ENCODE peak calls at places on chromosomes 2 and 18, in four cellular contexts. One of them, this sample, is unnamed.
A peak's percentile ranks its signal among the peaks of the same experiment; 100 is the strongest.

GRCh38 chr2:108607706-108608301 is 73.5 kb downstream of the LIMS1 start:
- DNase-seq in HepG2: peak; percentile 42
- DNase-seq in breast epithelium: no peak
- DNase-seq in endothelial cell of umbilical vein: peak; percentile 79
- DNase-seq in this sample: peak; percentile 58

GRCh38 chr18:10727477-10727876 is 201.7 kb downstream of the NAPG start:
- DNase-seq in breast epithelium: no peak
- DNase-seq in endothelial cell of umbilical vein: no peak
- DNase-seq in HepG2: no peak
- DNase-seq in this sample: no peak

GRCh38 chr18:76875390-76876330 is 53.3 kb downstream of the ZNF236 start:
- DNase-seq in endothelial cell of umbilical vein: peak; percentile 52
- DNase-seq in HepG2: peak; percentile 48
- DNase-seq in breast epithelium: no peak
- DNase-seq in this sample: peak; percentile 37

GRCh38 chr2:150567771-150568278 is 80.4 kb upstream of the RND3 start:
- DNase-seq in HepG2: no peak
- DNase-seq in endothelial cell of umbilical vein: peak; percentile 6
- DNase-seq in breast epithelium: no peak
- DNase-seq in this sample: no peak

GRCh38 chr2:151991010-151991409 is 107.8 kb downstream of the CACNB4 start:
- DNase-seq in HepG2: no peak
- DNase-seq in breast epithelium: no peak
- DNase-seq in endothelial cell of umbilical vein: no peak
- DNase-seq in this sample: no peak

GRCh38 chr18:500556-501405 is at the start of gene COLEC12:
- DNase-seq in HepG2: no peak
- DNase-seq in breast epithelium: no peak
- DNase-seq in endothelial cell of umbilical vein: no peak
- DNase-seq in this sample: peak; percentile 65

GRCh38 chr2:136253288-136254004 is 135.5 kb upstream of the CXCR4 start:
- DNase-seq in endothelial cell of umbilical vein: no peak
- DNase-seq in HepG2: no peak
- DNase-seq in breast epithelium: no peak
- DNase-seq in this sample: no peak

GRCh38 chr2:217703102-217703501 is 299.7 kb downstream of the TNS1 start:
- DNase-seq in HepG2: no peak
- DNase-seq in breast epithelium: no peak
- DNase-seq in endothelial cell of umbilical vein: no peak
- DNase-seq in this sample: no peak

GRCh38 chr18:6627621-6628020 is 101.9 kb upstream of the ARHGAP28 start:
- DNase-seq in HepG2: no peak
- DNase-seq in breast epithelium: no peak
- DNase-seq in endothelial cell of umbilical vein: no peak
- DNase-seq in this sample: no peak

GRCh38 chr2:197034969-197035368 is 108.5 kb upstream of the PGAP1 start:
- DNase-seq in breast epithelium: no peak
- DNase-seq in endothelial cell of umbilical vein: no peak
- DNase-seq in HepG2: no peak
- DNase-seq in this sample: no peak

GRCh38 chr2:140988597-140988996 is 1142.2 kb downstream of the LRP1B start:
- DNase-seq in HepG2: no peak
- DNase-seq in breast epithelium: no peak
- DNase-seq in endothelial cell of umbilical vein: peak; percentile 73
- DNase-seq in this sample: no peak

GRCh38 chr18:13463526-13463925 is 245.0 kb downstream of the LDLRAD4 start:
- DNase-seq in HepG2: no peak
- DNase-seq in breast epithelium: no peak
- DNase-seq in endothelial cell of umbilical vein: no peak
- DNase-seq in this sample: no peak

GRCh38 chr2:206212673-206213513 is 53.2 kb downstream of the EEF1B2 start:
- DNase-seq in HepG2: no peak
- DNase-seq in endothelial cell of umbilical vein: peak; percentile 3
- DNase-seq in breast epithelium: no peak
- DNase-seq in this sample: no peak

GRCh38 chr2:132585982-132586608 is 83.9 kb downstream of the LYPD1 start:
- DNase-seq in HepG2: no peak
- DNase-seq in endothelial cell of umbilical vein: no peak
- DNase-seq in breast epithelium: no peak
- DNase-seq in this sample: peak; percentile 8

GRCh38 chr2:30757737-30758136 is 49.5 kb downstream of the CAPN13 start:
- DNase-seq in HepG2: no peak
- DNase-seq in breast epithelium: no peak
- DNase-seq in endothelial cell of umbilical vein: no peak
- DNase-seq in this sample: no peak

GRCh38 chr18:36636237-36636792 is 192.5 kb downstream of the TPGS2 start:
- DNase-seq in HepG2: no peak
- DNase-seq in endothelial cell of umbilical vein: no peak
- DNase-seq in breast epithelium: no peak
- DNase-seq in this sample: no peak

GRCh38 chr18:21391074-21391673 is 149.1 kb downstream of the GREB1L start:
- DNase-seq in breast epithelium: no peak
- DNase-seq in HepG2: no peak
- DNase-seq in endothelial cell of umbilical vein: peak; percentile 11
- DNase-seq in this sample: no peak

GRCh38 chr2:217162533-217162932 is 302.7 kb upstream of the TNP1 start:
- DNase-seq in HepG2: peak; percentile 52
- DNase-seq in breast epithelium: no peak
- DNase-seq in endothelial cell of umbilical vein: no peak
- DNase-seq in this sample: no peak

GRCh38 chr2:24855703-24856102 is 62.5 kb downstream of the CENPO start:
- DNase-seq in endothelial cell of umbilical vein: no peak
- DNase-seq in HepG2: no peak
- DNase-seq in breast epithelium: no peak
- DNase-seq in this sample: no peak

GRCh38 chr2:67399831-67400489 is 2.8 kb downstream of the ETAA1 start:
- DNase-seq in endothelial cell of umbilical vein: peak; percentile 77
- DNase-seq in HepG2: no peak
- DNase-seq in breast epithelium: no peak
- DNase-seq in this sample: no peak

GRCh38 chr2:31347788-31348187 is 66.8 kb downstream of the XDH start:
- DNase-seq in endothelial cell of umbilical vein: no peak
- DNase-seq in breast epithelium: no peak
- DNase-seq in HepG2: no peak
- DNase-seq in this sample: no peak

GRCh38 chr18:3771121-3771971 is 321.4 kb downstream of the TGIF1 start:
- DNase-seq in HepG2: peak; percentile 48
- DNase-seq in breast epithelium: peak; percentile 84
- DNase-seq in endothelial cell of umbilical vein: peak; percentile 93
- DNase-seq in this sample: peak; percentile 91
- TF ChIP-seq POLR2AphosphoS5 in HepG2: no peak
- TF ChIP-seq POLR2AphosphoS5 in breast epithelium: no peak
- TF ChIP-seq POLR2AphosphoS5 in endothelial cell of umbilical vein: peak; percentile 57
- TF ChIP-seq POLR2AphosphoS5 in this sample: peak; percentile 49

DNA sequence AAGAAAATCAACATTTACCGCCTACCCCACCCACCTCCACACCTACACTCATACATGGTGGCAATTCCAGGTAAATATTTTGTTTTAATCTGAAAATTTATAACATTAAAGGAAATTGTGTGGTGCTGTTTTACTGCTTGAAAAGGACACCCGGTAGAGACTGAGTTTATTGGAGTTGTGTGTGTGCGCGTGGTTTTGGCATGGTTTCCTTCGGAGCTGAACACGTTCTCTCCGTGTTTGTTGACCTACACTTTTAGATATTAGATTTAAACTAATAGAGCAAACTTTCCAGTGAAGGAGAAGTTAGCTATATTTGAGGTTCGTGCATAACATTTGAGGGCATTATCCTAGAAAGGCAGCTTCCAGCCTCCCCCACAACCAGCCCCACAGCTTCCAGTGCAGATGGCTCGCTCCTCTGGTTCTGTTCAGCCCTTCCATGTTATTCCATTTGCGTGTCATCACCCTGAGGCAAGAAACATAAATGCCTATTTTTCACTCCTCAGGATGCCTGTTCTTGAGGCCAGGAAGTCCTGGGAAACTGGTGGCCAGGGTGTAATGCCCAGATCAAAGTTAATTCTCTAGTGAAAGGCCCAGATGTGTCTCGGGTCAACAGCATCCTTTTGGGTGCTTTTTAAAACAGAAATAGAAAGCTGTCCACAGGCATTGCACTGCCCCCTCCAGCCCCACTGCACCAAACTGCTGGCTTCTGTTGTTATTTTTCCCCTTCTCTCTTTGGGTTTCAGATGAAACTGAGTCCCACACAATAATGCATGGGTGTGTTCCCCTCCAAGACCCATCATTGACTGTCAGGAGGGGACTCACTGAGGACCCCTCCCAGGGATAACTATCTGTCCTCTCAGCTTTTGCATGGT is 190.2 kb downstream of the SETBP1 start:
- DNase-seq in breast epithelium: no peak
- DNase-seq in HepG2: no peak
- DNase-seq in endothelial cell of umbilical vein: no peak
- DNase-seq in this sample: no peak
- H3K4me1 ChIP-seq in breast epithelium: no peaks in the 10 kb centered on the region
- H3K4me1 ChIP-seq in HepG2: no peaks in the 10 kb centered on the region
- H3K4me1 ChIP-seq in endothelial cell of umbilical vein: no peaks in the 10 kb centered on the region
- H3K4me1 ChIP-seq in this sample: no peaks in the 10 kb centered on the region

DNA sequence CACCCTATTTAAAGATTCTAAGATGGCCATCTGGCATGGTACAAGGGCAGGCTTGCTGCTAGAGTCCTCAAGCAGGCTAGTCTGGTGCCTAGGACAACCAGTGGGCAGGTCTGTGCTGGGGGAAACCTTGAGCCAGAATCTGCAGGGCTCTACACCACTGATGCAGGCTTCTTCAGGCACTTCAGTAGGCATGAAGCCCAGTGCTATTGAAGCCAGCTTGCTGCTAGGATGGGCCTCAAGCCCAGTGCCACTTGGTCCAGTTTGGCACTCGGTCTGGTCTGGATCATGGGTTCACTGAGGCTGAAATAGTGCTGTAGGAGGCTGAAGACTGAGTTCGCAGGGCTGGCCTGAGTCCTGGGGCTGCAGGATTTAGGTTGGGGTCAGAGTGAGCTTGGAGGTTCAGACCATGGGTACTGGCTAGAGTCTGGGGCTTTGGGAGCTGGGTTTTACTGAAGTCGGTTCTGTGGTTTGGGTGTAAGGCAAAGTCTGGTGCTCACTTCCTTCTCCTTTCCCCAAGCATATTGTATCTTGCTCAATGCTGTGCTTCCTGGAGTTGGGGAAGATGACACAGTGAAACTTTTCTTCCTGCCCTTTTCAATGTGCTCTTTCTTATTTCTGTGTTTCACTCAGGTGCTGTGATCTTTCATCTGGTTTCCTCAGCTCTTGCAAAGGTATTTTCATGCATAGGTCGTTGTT is 41.2 kb downstream of the SP100 start:
- DNase-seq in endothelial cell of umbilical vein: no peak
- DNase-seq in breast epithelium: no peak
- DNase-seq in HepG2: no peak
- DNase-seq in this sample: no peak
- TF ChIP-seq POLR2AphosphoS5 in endothelial cell of umbilical vein: no peak
- TF ChIP-seq POLR2AphosphoS5 in breast epithelium: no peak
- TF ChIP-seq POLR2AphosphoS5 in HepG2: no peak
- TF ChIP-seq POLR2AphosphoS5 in this sample: peak; percentile 61

GRCh38 chr2:73985318-73986084 is 791 bp downstream of the TET3 start:
- DNase-seq in endothelial cell of umbilical vein: no peak
- DNase-seq in breast epithelium: no peak
- DNase-seq in HepG2: peak; percentile 31
- DNase-seq in this sample: peak; percentile 68
- H3K4me1 ChIP-seq in endothelial cell of umbilical vein: peaks cover 39% of the 10 kb centered on the region
- H3K4me1 ChIP-seq in breast epithelium: peaks cover 8% of the 10 kb centered on the region
- H3K4me1 ChIP-seq in HepG2: peaks cover 85% of the 10 kb centered on the region
- H3K4me1 ChIP-seq in this sample: peaks cover 68% of the 10 kb centered on the region

GRCh38 chr18:45834303-45834702 is 8.8 kb downstream of the SIGLEC15 start:
- DNase-seq in endothelial cell of umbilical vein: no peak
- DNase-seq in breast epithelium: no peak
- DNase-seq in HepG2: no peak
- DNase-seq in this sample: no peak
- TF ChIP-seq POLR2AphosphoS5 in endothelial cell of umbilical vein: no peak
- TF ChIP-seq POLR2AphosphoS5 in breast epithelium: no peak
- TF ChIP-seq POLR2AphosphoS5 in HepG2: no peak
- TF ChIP-seq POLR2AphosphoS5 in this sample: no peak

GRCh38 chr2:105369009-105369408 is 29.8 kb downstream of the FHL2 start:
- DNase-seq in HepG2: no peak
- DNase-seq in breast epithelium: no peak
- DNase-seq in endothelial cell of umbilical vein: no peak
- DNase-seq in this sample: no peak
- H3K4me1 ChIP-seq in HepG2: peaks cover 16% of the 10 kb centered on the region
- H3K4me1 ChIP-seq in breast epithelium: peaks cover 10% of the 10 kb centered on the region
- H3K4me1 ChIP-seq in endothelial cell of umbilical vein: peaks cover 17% of the 10 kb centered on the region
- H3K4me1 ChIP-seq in this sample: peaks cover 8% of the 10 kb centered on the region